ENCODE peak calls at places on chromosomes 12 and 14, in six cellular contexts. H is sigmoid colon, E is tibial nerve, L is transverse colon, D is suprapubic skin, N is upper lobe of left lung. Q is an unnamed sample.

GRCh38 chr12:116662612-116663144 is 75.2 kb downstream of the SPRING1 start:
- DNase-seq in N (peak; percentile 55), H (no peak), L (peak; percentile 28), E (no peak), D (no peak), Q (no peak)

GRCh38 chr14:63624701-63625100 is 17.0 kb downstream of the WDR89 start:
- DNase-seq in N (no peak), H (no peak), D (no peak), L (no peak), E (no peak), Q (no peak)

GRCh38 chr12:66693901-66694513 is 15.1 kb upstream of the GRIP1 start:
- DNase-seq in L (no peak), E (peak; percentile 78), N (no peak), D (no peak), H (no peak), Q (no peak)

GRCh38 chr12:45580570-45580969 is 148.9 kb upstream of the ARID2 start:
- DNase-seq in L (no peak), H (no peak), D (no peak), E (no peak), N (no peak), Q (no peak)

GRCh38 chr14:64421166-64421565 is 33.0 kb downstream of the MTHFD1 start:
- DNase-seq in N (no peak), L (no peak), D (no peak), H (no peak), E (no peak), Q (no peak)

GRCh38 chr14:24178399-24179178 is 6.7 kb downstream of the REC8 start:
- DNase-seq in D (no peak), L (no peak), H (no peak), N (no peak), E (no peak), Q (no peak)

GRCh38 chr12:89875809-89876208 is 167.2 kb upstream of the ATP2B1 start:
- DNase-seq in N (no peak), H (no peak), E (no peak), L (no peak), D (no peak), Q (no peak)

GRCh38 chr12:11650279-11650696 is 814 bp downstream of the ETV6 start:
- DNase-seq in E (no peak), D (no peak), H (no peak), L (peak; percentile 58), N (no peak), Q (no peak)

GRCh38 chr12:6279631-6280030 is 30.9 kb upstream of the PLEKHG6 start:
- DNase-seq in D (no peak), N (no peak), L (no peak), E (no peak), H (peak; percentile 63), Q (no peak)

GRCh38 chr14:104184911-104185499 is 46.6 kb downstream of the KIF26A start:
- DNase-seq in L (peak; percentile 35), H (no peak), E (no peak), N (peak; percentile 77), D (no peak), Q (no peak)

GRCh38 chr14:92589213-92589852 is 75.8 kb downstream of the RIN3 start:
- DNase-seq in N (no peak), H (peak; percentile 56), L (no peak), E (no peak), D (peak; percentile 17), Q (no peak)

GRCh38 chr14:39175445-39176262 is 600 bp downstream of the PNN start:
- DNase-seq in L (no peak), E (no peak), D (no peak), N (peak; percentile 87), H (no peak), Q (no peak)

GRCh38 chr12:70719672-70720420 is 82.6 kb upstream of the PTPRB start:
- DNase-seq in H (peak; percentile 66), L (no peak), D (no peak), N (no peak), E (peak; percentile 18), Q (no peak)

GRCh38 chr12:59980491-59980890 is 384.7 kb downstream of the SLC16A7 start:
- DNase-seq in E (no peak), D (no peak), H (no peak), N (no peak), L (no peak), Q (no peak)

GRCh38 chr14:30623412-30624131 is 1.5 kb downstream of the SCFD1 start:
- DNase-seq in L (no peak), N (no peak), E (no peak), D (no peak), H (no peak), Q (no peak)

GRCh38 chr12:60176891-60177290 is 581.1 kb downstream of the SLC16A7 start:
- DNase-seq in N (no peak), E (no peak), L (no peak), D (no peak), H (no peak), Q (no peak)

GRCh38 chr12:15627995-15628945 is 160.9 kb downstream of the EPS8 start:
- DNase-seq in E (no peak), D (no peak), N (no peak), H (no peak), L (no peak), Q (no peak)

GRCh38 chr12:6821271-6821673 is 349 bp upstream of the GPR162 start:
- DNase-seq in E (peak; percentile 57), D (peak; percentile 79), H (peak; percentile 93), L (peak; percentile 60), N (no peak), Q (peak; percentile 43)

GRCh38 chr14:74333909-74334308 is 14.4 kb upstream of the VRTN start:
- DNase-seq in L (no peak), E (no peak), D (no peak), N (no peak), H (no peak), Q (no peak)

GRCh38 chr12:91274886-91275285 is 92.3 kb upstream of the DCN start:
- DNase-seq in D (no peak), H (no peak), N (no peak), L (no peak), E (no peak), Q (no peak)

GRCh38 chr12:113942209-113942608 is 23.9 kb downstream of the RBM19 start:
- DNase-seq in E (no peak), N (no peak), D (no peak), H (no peak), L (no peak), Q (no peak)

GRCh38 chr12:89873745-89874144 is 165.1 kb upstream of the ATP2B1 start:
- DNase-seq in H (no peak), D (no peak), L (no peak), N (no peak), E (no peak), Q (no peak)

GRCh38 chr12:96108321-96108720 is 72.9 kb upstream of the LTA4H start:
- DNase-seq in D (peak; percentile 65), L (peak; percentile 59), E (peak; percentile 11), H (peak; percentile 66), N (no peak), Q (no peak)

GRCh38 chr14:52590318-52590717 is 37.7 kb downstream of the GPR137C start:
- DNase-seq in D (no peak), E (no peak), H (no peak), L (no peak), N (no peak), Q (no peak)

GRCh38 chr14:65229431-65230286 is 127.3 kb upstream of the MAX start:
- DNase-seq in L (peak; percentile 49), D (peak; percentile 71), N (peak; percentile 79), E (peak; percentile 36), H (no peak), Q (peak; percentile 51)

DNA sequence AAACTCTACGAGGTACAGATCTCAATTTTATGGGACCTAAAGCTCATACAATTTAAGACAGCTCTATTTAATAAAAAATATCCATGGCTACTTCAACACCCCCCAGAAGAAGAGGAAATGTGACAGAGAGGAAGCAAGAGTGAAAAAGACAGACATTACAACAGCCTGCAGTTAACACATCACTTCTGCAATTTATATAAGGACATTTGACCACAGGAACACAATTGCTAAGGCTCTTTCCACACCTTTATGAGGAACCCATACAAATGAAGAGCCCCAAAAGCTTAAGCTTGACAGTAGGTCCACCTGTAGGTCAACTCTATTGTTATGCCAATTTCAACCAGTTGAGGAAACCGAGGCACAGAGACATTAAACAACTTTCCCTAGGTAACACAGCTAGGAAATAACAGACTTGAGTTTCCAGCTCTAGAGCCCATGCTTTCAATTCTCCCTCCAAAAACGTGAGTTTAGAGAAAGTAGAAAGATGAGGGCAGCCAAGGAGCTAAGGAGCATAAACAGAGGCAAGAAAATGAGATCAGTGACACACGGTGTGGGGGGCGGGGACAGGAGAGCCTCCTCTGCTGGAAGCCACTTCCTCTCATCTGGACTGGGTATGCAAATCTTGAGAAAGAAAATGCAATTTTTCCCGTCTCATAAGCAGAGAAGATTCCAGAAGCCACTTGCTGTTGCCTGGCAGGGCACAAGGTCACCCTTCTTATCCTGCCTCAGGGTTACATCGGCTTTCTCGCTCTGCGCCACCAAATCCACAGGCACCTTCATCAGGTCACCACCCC is 5.8 kb downstream of the OR10P1 start:
- DNase-seq in D (no peak), E (no peak), L (no peak), H (no peak), N (no peak), Q (no peak)
- TF ChIP-seq CTCF in D (no peak), E (no peak), L (no peak), H (no peak), N (no peak), Q (no peak)

DNA sequence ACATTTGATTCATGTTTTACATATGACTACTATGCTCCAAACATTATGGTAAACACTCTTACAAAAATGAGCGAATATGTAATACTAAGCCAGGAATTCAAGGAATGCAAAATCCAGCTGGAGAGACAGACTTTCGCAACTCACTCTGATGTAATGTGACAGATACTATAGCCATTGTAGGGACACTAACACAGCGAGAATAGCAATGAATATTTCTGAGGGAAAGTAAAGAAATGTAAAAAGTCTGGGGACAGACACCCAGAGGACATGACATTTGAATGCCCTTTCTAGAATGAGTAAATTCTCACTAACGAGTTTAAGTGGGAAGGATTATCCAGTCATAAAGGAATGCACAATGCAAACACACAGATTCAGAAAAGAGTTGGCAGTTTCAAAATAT is 121.9 kb downstream of the PIK3C2G start:
- DNase-seq in N (no peak), D (no peak), E (no peak), L (no peak), H (no peak), Q (no peak)
- TF ChIP-seq EP300 in N (no peak), D (no peak), E (no peak), L (no peak), H (no peak), Q (no peak)

DNA sequence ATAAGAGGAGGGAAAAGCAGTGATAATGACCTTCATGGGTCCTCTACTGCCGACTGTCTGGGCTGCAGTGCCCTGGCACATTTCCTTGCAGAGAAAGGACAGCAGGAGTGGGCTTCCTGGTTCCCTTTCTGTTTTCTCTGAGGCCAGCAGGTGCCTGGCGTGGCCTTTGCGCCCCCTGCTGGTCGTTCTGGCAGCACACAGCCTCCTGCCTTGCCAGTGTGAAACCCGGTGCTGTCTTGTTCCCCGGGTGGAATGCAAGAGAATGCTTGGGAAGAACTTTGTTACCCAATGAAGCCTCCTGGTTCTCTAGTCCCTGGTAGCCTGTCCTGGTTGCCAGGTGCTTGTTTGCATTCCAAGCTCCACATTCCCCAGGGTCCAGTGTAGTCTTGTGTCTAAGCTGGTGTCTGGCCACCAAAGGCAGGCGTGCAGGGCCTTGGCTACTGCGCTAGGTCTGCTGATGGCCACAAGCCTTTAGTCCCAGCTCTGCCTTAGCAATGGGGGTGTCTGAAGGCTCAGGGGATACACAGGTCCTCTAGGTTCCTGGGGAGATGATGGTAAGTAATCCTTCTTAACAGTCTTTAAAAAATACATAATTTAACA is 1392.4 kb upstream of the TMEM132C start:
- DNase-seq in H (peak; percentile 70), L (peak; percentile 62), E (peak; percentile 32), N (peak; percentile 87), D (peak; percentile 65), Q (peak; percentile 65)
- TF ChIP-seq CTCF in H (peak; percentile 86), L (peak; percentile 78), E (peak; percentile 71), N (peak; percentile 66), D (peak; percentile 30), Q (no peak)

GRCh38 chr14:35144029-35144428 is 21.7 kb downstream of the PRORP start:
- DNase-seq in L (no peak), H (no peak), E (no peak), N (no peak), D (no peak), Q (no peak)
- TF ChIP-seq EP300 in L (no peak), H (no peak), E (no peak), N (no peak), D (no peak), Q (no peak)

Q was measured in stomach.